ENCODE peak calls at places on chromosomes 16 and 17, in four cellular contexts. C is fibroblast of lung, U is H1, K is endothelial cell of umbilical vein. J is an unnamed sample.

GRCh38 chr16:16096161-16096857 is 127.0 kb downstream of the ABCC6 start:
- DNase-seq in K (no peak), C (peak), U (no peak), J (no peak)

GRCh38 chr17:45284176-45285140 is 22.6 kb upstream of the SPATA32 start:
- DNase-seq in U (peak), K (no peak), C (no peak), J (no peak)

GRCh38 chr16:915546-915945 is 55.2 kb downstream of the LMF1 start:
- DNase-seq in U (no peak), C (no peak), K (no peak), J (no peak)

GRCh38 chr17:42720996-42721583 is 23.8 kb downstream of the EZH1 start:
- DNase-seq in C (peak), U (no peak), K (peak), J (no peak)

GRCh38 chr17:81049372-81049911 is 14.5 kb downstream of the BAIAP2 start:
- DNase-seq in U (no peak), C (no peak), K (no peak), J (no peak)

GRCh38 chr17:63478814-63479494 is 2.1 kb downstream of the ACE start:
- DNase-seq in U (peak), K (peak), C (peak), J (peak)

GRCh38 chr17:80991645-80992076 is at the start of gene CHMP6:
- DNase-seq in U (peak), C (peak), K (peak), J (peak)

GRCh38 chr16:72468582-72468981 is 296.6 kb upstream of the PMFBP1 start:
- DNase-seq in U (no peak), C (peak), K (peak), J (no peak)

GRCh38 chr16:564690-565419 is 1.9 kb upstream of the NHLRC4 start:
- DNase-seq in K (no peak), U (no peak), C (no peak), J (no peak)

GRCh38 chr17:40068917-40069750 is 6.4 kb downstream of the THRA start:
- DNase-seq in K (peak), U (peak), C (peak), J (no peak)

GRCh38 chr17:31211352-31212012 is 85.6 kb downstream of the OMG start:
- DNase-seq in K (no peak), C (peak), U (no peak), J (no peak)

GRCh38 chr16:11675561-11676511 is 7.6 kb downstream of the SNN start:
- DNase-seq in C (peak), K (no peak), U (no peak), J (peak)

DNA sequence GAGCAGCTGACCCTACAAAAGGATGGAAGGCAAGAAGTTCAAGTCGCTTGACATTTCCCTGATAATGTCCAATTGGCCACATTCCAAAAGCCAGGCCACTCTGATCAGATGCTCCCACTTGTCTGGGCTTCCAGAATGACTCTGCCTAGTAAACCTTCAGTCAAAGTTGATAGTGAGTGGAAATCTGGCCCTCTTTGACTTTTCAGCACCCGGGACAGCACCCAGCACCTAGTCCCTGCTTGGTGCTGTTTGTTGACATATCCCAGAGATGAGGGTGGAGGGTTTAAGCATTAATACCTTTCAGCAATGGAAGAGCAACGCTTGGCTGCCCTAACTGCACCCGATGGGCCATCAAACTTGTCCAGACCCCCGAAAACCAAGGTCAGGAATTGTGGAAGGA is 131.3 kb downstream of the AIPL1 start:
- DNase-seq in U (peak), K (peak), C (peak), J (peak)
- H2AFZ ChIP-seq in U (no peak), K (no peak), C (no peak), J (no peak)

GRCh38 chr16:57537596-57538234 is 1.3 kb upstream of the CCDC102A start:
- DNase-seq in U (peak), K (no peak), C (no peak), J (no peak)

GRCh38 chr16:57536306-57537193 is at the start of gene CCDC102A:
- DNase-seq in K (peak), U (peak), C (peak), J (no peak)

GRCh38 chr16:57538235-57538711 is 1.9 kb upstream of the CCDC102A start:
- DNase-seq in K (no peak), U (peak), C (no peak), J (no peak)

GRCh38 chr16:57535680-57536305 is 578 bp downstream of the CCDC102A start:
- DNase-seq in K (peak), U (peak), C (peak), J (peak)

GRCh38 chr16:57537194-57537505 is 779 bp upstream of the CCDC102A start:
- DNase-seq in C (no peak), U (no peak), K (no peak), J (no peak)
- H2AFZ ChIP-seq in C (no peak), U (no peak), K (peak), J (peak)

DNA sequence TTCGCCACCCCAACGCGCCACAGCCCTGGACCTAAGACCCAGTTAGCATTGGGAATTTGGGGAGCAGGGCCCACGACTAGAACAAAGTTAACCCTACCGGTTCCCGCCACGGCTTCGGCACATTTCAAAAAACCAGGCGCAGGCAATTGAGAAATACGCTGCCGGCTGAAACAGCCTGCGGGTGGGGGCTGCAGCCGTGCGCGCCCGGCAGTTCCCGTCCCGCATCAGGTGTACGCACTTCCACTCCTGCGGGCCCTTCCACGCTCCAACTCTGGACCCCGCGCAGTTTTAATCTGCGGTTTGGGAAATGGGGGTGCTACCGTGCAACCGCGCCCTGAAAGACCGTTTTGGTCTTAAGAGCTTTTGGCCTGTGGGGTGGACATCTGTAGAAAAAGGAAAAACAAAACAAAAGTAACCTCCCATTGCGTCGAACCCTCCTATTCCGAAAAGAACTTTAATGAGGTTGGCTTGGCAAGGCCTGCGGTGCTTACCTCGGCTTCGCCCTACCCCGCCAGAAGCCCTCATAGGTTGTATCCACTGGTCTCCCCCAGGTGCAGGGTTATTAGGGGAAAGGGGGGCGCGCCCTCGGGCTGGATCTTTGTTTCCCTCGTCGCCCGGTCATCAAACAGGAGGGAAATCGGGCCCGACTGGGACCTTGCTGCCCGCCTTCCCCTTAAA is 7.1 kb downstream of the IRX5 start:
- DNase-seq in U (peak), K (peak), C (no peak), J (no peak)
- H2AFZ ChIP-seq in U (no peak), K (no peak), C (no peak), J (no peak)

DNA sequence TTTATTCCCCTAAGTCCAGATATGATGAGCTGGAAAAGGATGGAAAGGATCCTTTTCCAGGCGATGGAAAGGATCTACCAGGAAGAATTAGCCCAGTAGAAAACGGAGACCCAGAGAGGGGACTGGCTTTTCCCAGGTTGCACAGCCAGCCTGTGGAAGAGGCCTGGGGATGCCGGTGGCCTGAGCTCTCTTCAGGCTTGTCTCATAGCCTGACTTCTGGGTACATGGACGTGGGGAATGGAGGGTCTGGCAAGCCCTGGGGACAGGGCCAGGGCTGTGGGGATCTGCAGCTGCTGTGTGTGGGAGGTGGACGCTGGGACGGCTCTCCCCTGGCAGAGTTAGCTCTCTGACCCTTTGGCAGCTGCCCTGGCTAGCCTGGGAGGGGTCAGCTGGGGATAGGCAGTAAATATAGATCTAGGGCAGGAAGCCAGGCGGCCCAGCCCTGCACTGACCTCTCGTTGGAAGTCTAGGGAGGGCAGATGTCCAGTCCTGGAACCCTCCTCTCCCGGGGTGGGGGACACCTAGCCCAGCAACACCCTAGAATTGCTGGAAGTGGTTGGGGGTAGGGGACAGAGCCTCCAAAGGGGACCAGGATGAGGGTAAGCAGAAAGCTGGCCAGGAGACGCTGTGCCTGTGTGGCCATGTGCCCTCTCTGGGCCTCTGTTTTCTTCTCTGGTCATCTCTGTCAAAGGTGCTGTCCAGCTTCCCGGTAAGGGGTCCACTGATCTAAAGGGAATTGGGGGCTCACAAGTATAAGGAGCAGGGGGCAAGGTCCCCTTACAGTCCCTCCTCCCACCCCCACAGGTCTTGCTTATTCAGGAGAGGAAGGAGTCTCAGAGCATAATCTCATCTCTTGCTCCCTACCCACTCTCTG is 20.4 kb downstream of the SLC4A1 start:
- DNase-seq in K (no peak), C (no peak), U (no peak), J (no peak)
- H2AFZ ChIP-seq in K (no peak), C (no peak), U (no peak), J (no peak)

GRCh38 chr17:6556121-6557039 is at the start of gene PITPNM3:
- DNase-seq in C (no peak), U (peak), K (no peak), J (no peak)
- H2AFZ ChIP-seq in C (no peak), U (peak), K (peak), J (peak)

DNA sequence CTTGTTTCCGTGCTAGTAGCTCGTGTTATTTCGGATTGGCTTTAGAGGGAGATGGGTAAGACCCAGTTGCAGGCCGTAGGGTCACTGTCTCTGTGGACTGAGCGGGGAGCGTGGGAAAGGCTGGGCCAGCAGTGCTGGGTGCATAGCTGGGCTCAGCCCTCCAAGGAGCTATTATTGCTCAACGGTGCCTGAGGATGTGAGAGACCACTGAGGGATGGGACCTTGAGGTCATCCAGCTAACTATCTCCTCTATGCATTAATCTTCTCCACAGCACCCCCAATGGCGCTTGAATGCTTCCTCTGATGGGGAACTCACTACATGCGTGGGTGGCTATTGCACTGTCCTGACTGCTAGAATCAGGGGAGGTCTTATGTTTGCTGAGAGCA is 126.1 kb upstream of the FOXF1 start:
- DNase-seq in U (no peak), C (no peak), K (no peak), J (no peak)
- H2AFZ ChIP-seq in U (no peak), C (no peak), K (no peak), J (no peak)